ENCODE peak calls at places on chromosome 1, in five cellular contexts. One of them, this sample, is unnamed.

GRCh38 chr1:201982923-201983805 is 716 bp downstream of the RNPEP start:
- DNase-seq in brain microvascular endothelial cell: peak; percentile 61
- DNase-seq in vagina: no peak
- DNase-seq in ascending aorta: peak; percentile 84
- DNase-seq in ovary: peak; percentile 78
- DNase-seq in this sample: peak; percentile 76

GRCh38 chr1:236421022-236421421 is 26.9 kb downstream of the EDARADD start:
- DNase-seq in brain microvascular endothelial cell: peak; percentile 72
- DNase-seq in vagina: no peak
- DNase-seq in ascending aorta: peak; percentile 11
- DNase-seq in ovary: no peak
- DNase-seq in this sample: no peak

GRCh38 chr1:228020686-228021525 is 14.1 kb downstream of the WNT3A start:
- DNase-seq in brain microvascular endothelial cell: no peak
- DNase-seq in ascending aorta: peak; percentile 37
- DNase-seq in ovary: peak; percentile 3
- DNase-seq in vagina: no peak
- DNase-seq in this sample: no peak

GRCh38 chr1:2290595-2291510 is 62.7 kb downstream of the SKI start:
- DNase-seq in ascending aorta: peak; percentile 96
- DNase-seq in vagina: no peak
- DNase-seq in ovary: peak; percentile 83
- DNase-seq in brain microvascular endothelial cell: peak; percentile 94
- DNase-seq in this sample: peak; percentile 73

GRCh38 chr1:203669739-203670138 is 43.1 kb downstream of the ATP2B4 start:
- DNase-seq in vagina: no peak
- DNase-seq in ascending aorta: no peak
- DNase-seq in ovary: no peak
- DNase-seq in brain microvascular endothelial cell: peak; percentile 69
- DNase-seq in this sample: no peak

GRCh38 chr1:9687876-9688582 is 36.5 kb downstream of the PIK3CD start:
- DNase-seq in ascending aorta: no peak
- DNase-seq in brain microvascular endothelial cell: peak; percentile 29
- DNase-seq in vagina: no peak
- DNase-seq in ovary: peak; percentile 37
- DNase-seq in this sample: no peak

GRCh38 chr1:246482780-246483179 is 24.3 kb downstream of the SMYD3 start:
- DNase-seq in brain microvascular endothelial cell: no peak
- DNase-seq in ovary: no peak
- DNase-seq in ascending aorta: no peak
- DNase-seq in vagina: no peak
- DNase-seq in this sample: no peak

GRCh38 chr1:34946211-34946610 is 16.8 kb upstream of the DLGAP3 start:
- DNase-seq in ovary: no peak
- DNase-seq in ascending aorta: no peak
- DNase-seq in brain microvascular endothelial cell: no peak
- DNase-seq in vagina: no peak
- DNase-seq in this sample: no peak

GRCh38 chr1:48080343-48081255 is 83.4 kb upstream of the TRABD2B start:
- DNase-seq in ascending aorta: no peak
- DNase-seq in ovary: no peak
- DNase-seq in brain microvascular endothelial cell: no peak
- DNase-seq in vagina: no peak
- DNase-seq in this sample: no peak

DNA sequence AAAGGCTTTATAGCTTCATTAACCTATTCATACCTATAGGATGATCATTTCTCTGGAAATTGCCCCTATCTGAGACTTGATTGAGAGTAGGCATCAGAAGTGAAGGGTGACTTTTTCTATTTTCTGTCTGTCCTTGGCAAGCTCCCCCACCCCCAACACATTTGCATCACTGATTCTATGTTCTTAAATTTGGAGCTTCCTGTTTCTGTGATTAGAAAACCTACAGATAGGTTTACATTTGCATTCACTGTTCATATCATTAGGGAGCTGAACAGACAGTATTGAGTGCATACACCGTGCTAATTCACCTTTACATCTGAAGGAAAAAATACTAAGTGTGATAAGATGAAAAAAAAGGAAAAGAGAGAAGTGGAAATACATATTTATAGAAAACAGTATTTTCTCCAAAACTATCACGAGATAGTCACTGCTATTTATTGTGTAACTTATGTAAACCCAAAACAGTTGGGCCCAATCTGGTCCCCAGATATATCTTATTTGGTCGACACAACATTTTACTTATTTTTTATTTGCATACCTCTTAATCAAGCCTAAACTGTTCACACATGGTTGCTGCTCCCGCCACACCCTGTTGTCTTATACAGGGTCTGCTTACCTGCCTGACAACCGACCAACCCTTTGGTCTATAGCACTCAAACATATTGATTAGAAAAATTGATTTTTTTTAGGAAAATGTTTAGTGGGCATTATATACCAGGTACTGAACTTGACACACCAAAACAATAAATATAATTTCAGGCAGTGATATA is 218.8 kb downstream of the NTNG1 start:
- DNase-seq in vagina: no peak
- DNase-seq in ascending aorta: no peak
- DNase-seq in brain microvascular endothelial cell: no peak
- DNase-seq in ovary: no peak
- DNase-seq in this sample: peak; percentile 18
- H3K4me3 ChIP-seq in vagina: no peak overlapping the region
- H3K4me3 ChIP-seq in ascending aorta: no peak overlapping the region
- H3K4me3 ChIP-seq in brain microvascular endothelial cell: no peak overlapping the region
- H3K4me3 ChIP-seq in ovary: no peak overlapping the region
- H3K4me3 ChIP-seq in this sample: no peak overlapping the region

DNA sequence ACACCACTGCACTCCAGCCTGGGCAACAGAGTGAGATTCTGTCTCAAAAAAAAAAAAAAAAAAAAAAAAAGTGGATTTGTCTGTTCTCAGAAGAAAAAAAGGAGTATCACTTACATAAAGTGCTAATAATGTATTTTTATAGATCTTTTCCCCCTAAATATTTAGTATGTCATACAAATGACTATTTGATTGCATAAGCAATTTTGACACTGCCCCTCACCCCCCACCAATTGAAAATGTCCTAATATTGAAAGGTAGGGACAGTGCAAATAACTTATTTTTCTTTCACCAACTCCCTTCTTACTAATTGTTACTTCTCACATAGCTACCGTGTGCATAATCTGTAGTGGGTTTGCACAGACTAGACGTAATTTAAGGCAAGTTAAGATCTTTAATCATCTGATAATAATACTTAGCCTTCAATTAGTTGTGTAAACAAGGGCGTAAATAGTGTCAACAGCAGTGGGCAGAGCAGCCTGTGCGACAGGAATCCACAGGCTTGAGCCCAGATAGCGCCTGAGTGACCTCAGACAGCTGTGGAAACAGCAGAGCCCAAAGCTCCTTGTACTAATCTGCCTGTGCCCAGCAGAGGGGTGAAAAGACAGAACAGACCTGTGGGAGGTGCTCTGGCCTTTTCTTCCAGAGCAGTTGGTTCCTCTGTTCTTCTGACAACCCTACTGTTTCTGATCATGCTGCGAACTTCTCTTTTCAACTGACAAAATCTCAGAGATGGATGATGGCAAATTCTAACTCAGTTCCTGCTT is 4.5 kb upstream of the IER5 start:
- DNase-seq in ovary: peak; percentile 32
- DNase-seq in ascending aorta: peak; percentile 73
- DNase-seq in vagina: no peak
- DNase-seq in brain microvascular endothelial cell: no peak
- DNase-seq in this sample: peak; percentile 50
- TF ChIP-seq CTCF in ovary: no peak
- TF ChIP-seq CTCF in ascending aorta: peak; percentile 52
- TF ChIP-seq CTCF in vagina: no peak
- TF ChIP-seq CTCF in brain microvascular endothelial cell: peak; percentile 71
- TF ChIP-seq CTCF in this sample: peak; percentile 65

GRCh38 chr1:207959995-207960745 is 49.2 kb upstream of the CD34 start:
- DNase-seq in ascending aorta: no peak
- DNase-seq in brain microvascular endothelial cell: no peak
- DNase-seq in ovary: no peak
- DNase-seq in vagina: peak; percentile 70
- DNase-seq in this sample: no peak
- H3K27me3 ChIP-seq in ascending aorta: no peaks in the 10 kb centered on the region
- H3K27me3 ChIP-seq in brain microvascular endothelial cell: no peaks in the 10 kb centered on the region
- H3K27me3 ChIP-seq in ovary: no peaks in the 10 kb centered on the region
- H3K27me3 ChIP-seq in vagina: no peaks in the 10 kb centered on the region
- H3K27me3 ChIP-seq in this sample: peaks cover 3% of the 10 kb centered on the region

DNA sequence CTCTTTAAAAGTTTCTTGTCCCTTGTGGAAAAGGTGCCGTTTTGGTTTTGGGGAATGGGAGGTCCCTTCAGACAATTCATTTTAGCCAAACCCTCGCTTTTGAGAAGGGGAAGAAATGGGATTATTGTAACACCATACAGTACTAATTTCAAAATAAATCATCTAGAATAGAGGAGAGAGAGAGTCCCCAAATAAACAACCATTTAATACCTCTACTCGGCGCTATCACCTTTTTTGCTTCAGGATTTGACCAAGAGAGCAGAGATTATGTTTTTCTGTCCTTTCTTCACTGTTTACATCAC is 770 bp upstream of the RC3H1 start:
- DNase-seq in ovary: no peak
- DNase-seq in vagina: no peak
- DNase-seq in brain microvascular endothelial cell: no peak
- DNase-seq in ascending aorta: no peak
- DNase-seq in this sample: no peak
- H3K4me3 ChIP-seq in ovary: peak overlapping the region; percentile 99
- H3K4me3 ChIP-seq in vagina: peak overlapping the region; percentile 83
- H3K4me3 ChIP-seq in brain microvascular endothelial cell: peak overlapping the region; percentile 92
- H3K4me3 ChIP-seq in ascending aorta: peak overlapping the region; percentile 88
- H3K4me3 ChIP-seq in this sample: peak overlapping the region; percentile 90

DNA sequence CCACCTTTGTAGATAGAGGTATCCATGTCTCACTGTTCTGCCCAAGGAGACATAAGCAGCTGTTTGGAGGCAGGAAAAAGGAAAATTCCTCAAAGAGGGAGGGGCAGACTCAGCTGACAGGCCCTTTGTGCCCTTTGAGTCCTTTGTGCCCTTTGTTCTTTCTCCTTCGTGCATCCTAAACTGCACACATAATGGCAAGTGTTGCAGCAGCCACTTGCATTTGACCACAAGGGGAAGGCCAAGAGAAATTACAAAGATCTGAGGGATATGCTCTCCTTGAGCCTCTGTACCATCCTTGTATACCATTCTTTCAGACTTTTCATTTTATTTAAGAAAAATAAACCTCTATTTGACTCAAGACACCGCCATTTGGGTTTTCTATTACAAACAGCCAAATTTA is 71.8 kb upstream of the PKN2 start:
- DNase-seq in vagina: no peak
- DNase-seq in brain microvascular endothelial cell: no peak
- DNase-seq in ascending aorta: no peak
- DNase-seq in ovary: no peak
- DNase-seq in this sample: no peak
- TF ChIP-seq CTCF in vagina: no peak
- TF ChIP-seq CTCF in brain microvascular endothelial cell: no peak
- TF ChIP-seq CTCF in ascending aorta: no peak
- TF ChIP-seq CTCF in ovary: no peak
- TF ChIP-seq CTCF in this sample: no peak

GRCh38 chr1:167141963-167142362 is 48.1 kb downstream of the STYXL2 start:
- DNase-seq in brain microvascular endothelial cell: no peak
- DNase-seq in ascending aorta: no peak
- DNase-seq in ovary: no peak
- DNase-seq in vagina: no peak
- DNase-seq in this sample: no peak
- H3K27me3 ChIP-seq in brain microvascular endothelial cell: no peaks in the 10 kb centered on the region
- H3K27me3 ChIP-seq in ascending aorta: no peaks in the 10 kb centered on the region
- H3K27me3 ChIP-seq in ovary: no peaks in the 10 kb centered on the region
- H3K27me3 ChIP-seq in vagina: no peaks in the 10 kb centered on the region
- H3K27me3 ChIP-seq in this sample: no peaks in the 10 kb centered on the region

This sample was measured in GM06990.